ENCODE peak calls at places on chromosome 5, in eight cellular contexts. One of them, this sample, is unnamed.

GRCh38 chr5:66882592-66883227 is 286.5 kb downstream of the MAST4 start:
- DNase-seq in endothelial cell of umbilical vein: peak
- DNase-seq in GM12878: no peak
- DNase-seq in HepG2: no peak
- DNase-seq in K562: no peak
- DNase-seq in A549: peak
- DNase-seq in H1: no peak
- DNase-seq in HCT116: no peak
- DNase-seq in this sample: no peak

GRCh38 chr5:41871866-41872265 is 1.6 kb upstream of the OXCT1 start:
- DNase-seq in HepG2: no peak
- DNase-seq in GM12878: no peak
- DNase-seq in A549: no peak
- DNase-seq in H1: no peak
- DNase-seq in endothelial cell of umbilical vein: peak
- DNase-seq in K562: no peak
- DNase-seq in HCT116: no peak
- DNase-seq in this sample: no peak

GRCh38 chr5:127295454-127295853 is 4.9 kb downstream of the MEGF10 start:
- DNase-seq in HepG2: no peak
- DNase-seq in GM12878: no peak
- DNase-seq in K562: no peak
- DNase-seq in endothelial cell of umbilical vein: no peak
- DNase-seq in HCT116: no peak
- DNase-seq in H1: no peak
- DNase-seq in A549: no peak
- DNase-seq in this sample: no peak

GRCh38 chr5:39420482-39421145 is 4.2 kb downstream of the DAB2 start:
- DNase-seq in GM12878: no peak
- DNase-seq in A549: no peak
- DNase-seq in K562: no peak
- DNase-seq in HCT116: no peak
- DNase-seq in H1: no peak
- DNase-seq in HepG2: no peak
- DNase-seq in endothelial cell of umbilical vein: peak
- DNase-seq in this sample: no peak

GRCh38 chr5:125485003-125485641 is 738.7 kb upstream of the ZNF608 start:
- DNase-seq in HCT116: peak
- DNase-seq in HepG2: no peak
- DNase-seq in K562: no peak
- DNase-seq in A549: peak
- DNase-seq in H1: no peak
- DNase-seq in GM12878: no peak
- DNase-seq in endothelial cell of umbilical vein: peak
- DNase-seq in this sample: peak

GRCh38 chr5:147098233-147098790 is 136.5 kb upstream of the STK32A start:
- DNase-seq in GM12878: no peak
- DNase-seq in H1: peak
- DNase-seq in K562: no peak
- DNase-seq in HepG2: peak
- DNase-seq in HCT116: peak
- DNase-seq in A549: peak
- DNase-seq in endothelial cell of umbilical vein: peak
- DNase-seq in this sample: peak

GRCh38 chr5:175711472-175712312 is 53.8 kb downstream of the HRH2 start:
- DNase-seq in A549: no peak
- DNase-seq in H1: no peak
- DNase-seq in GM12878: no peak
- DNase-seq in endothelial cell of umbilical vein: no peak
- DNase-seq in K562: no peak
- DNase-seq in HCT116: no peak
- DNase-seq in HepG2: no peak
- DNase-seq in this sample: no peak

GRCh38 chr5:28896949-28897348 is 1858.6 kb upstream of the CDH9 start:
- DNase-seq in K562: no peak
- DNase-seq in endothelial cell of umbilical vein: no peak
- DNase-seq in HepG2: peak
- DNase-seq in A549: peak
- DNase-seq in GM12878: no peak
- DNase-seq in H1: no peak
- DNase-seq in HCT116: no peak
- DNase-seq in this sample: no peak

GRCh38 chr5:114449836-114450515 is 88.1 kb downstream of the KCNN2 start:
- DNase-seq in GM12878: peak
- DNase-seq in endothelial cell of umbilical vein: peak
- DNase-seq in H1: peak
- DNase-seq in HCT116: peak
- DNase-seq in K562: peak
- DNase-seq in A549: peak
- DNase-seq in HepG2: peak
- DNase-seq in this sample: peak

GRCh38 chr5:36944607-36945225 is 68.1 kb downstream of the NIPBL start:
- DNase-seq in H1: no peak
- DNase-seq in HCT116: peak
- DNase-seq in K562: peak
- DNase-seq in A549: no peak
- DNase-seq in endothelial cell of umbilical vein: peak
- DNase-seq in HepG2: peak
- DNase-seq in GM12878: no peak
- DNase-seq in this sample: peak

GRCh38 chr5:137360607-137361006 is 138.5 kb downstream of the SPOCK1 start:
- DNase-seq in A549: no peak
- DNase-seq in HCT116: no peak
- DNase-seq in HepG2: no peak
- DNase-seq in GM12878: no peak
- DNase-seq in endothelial cell of umbilical vein: peak
- DNase-seq in H1: no peak
- DNase-seq in K562: no peak
- DNase-seq in this sample: no peak

GRCh38 chr5:115424030-115424429 is 120.5 kb downstream of the FEM1C start:
- DNase-seq in endothelial cell of umbilical vein: no peak
- DNase-seq in HCT116: no peak
- DNase-seq in GM12878: no peak
- DNase-seq in A549: no peak
- DNase-seq in K562: no peak
- DNase-seq in HepG2: no peak
- DNase-seq in H1: no peak
- DNase-seq in this sample: no peak

GRCh38 chr5:172603425-172603824 is 37.6 kb upstream of the NEURL1B start:
- DNase-seq in HepG2: no peak
- DNase-seq in H1: no peak
- DNase-seq in HCT116: no peak
- DNase-seq in endothelial cell of umbilical vein: no peak
- DNase-seq in K562: no peak
- DNase-seq in A549: no peak
- DNase-seq in GM12878: no peak
- DNase-seq in this sample: no peak

GRCh38 chr5:177472460-177473441 is 683 bp downstream of the DBN1 start:
- DNase-seq in HepG2: peak
- DNase-seq in endothelial cell of umbilical vein: peak
- DNase-seq in HCT116: no peak
- DNase-seq in A549: no peak
- DNase-seq in GM12878: no peak
- DNase-seq in K562: peak
- DNase-seq in H1: no peak
- DNase-seq in this sample: peak

GRCh38 chr5:177987326-177987725 is 8.7 kb downstream of the PROP1 start:
- DNase-seq in HepG2: no peak
- DNase-seq in K562: no peak
- DNase-seq in HCT116: no peak
- DNase-seq in GM12878: no peak
- DNase-seq in endothelial cell of umbilical vein: no peak
- DNase-seq in H1: no peak
- DNase-seq in A549: no peak
- DNase-seq in this sample: no peak

GRCh38 chr5:59040007-59040803 is 457.3 kb downstream of the RAB3C start:
- DNase-seq in A549: no peak
- DNase-seq in H1: no peak
- DNase-seq in endothelial cell of umbilical vein: peak
- DNase-seq in HCT116: no peak
- DNase-seq in HepG2: no peak
- DNase-seq in K562: no peak
- DNase-seq in GM12878: no peak
- DNase-seq in this sample: peak

GRCh38 chr5:109714592-109714991 is 24.9 kb downstream of the MAN2A1 start:
- DNase-seq in A549: no peak
- DNase-seq in HCT116: no peak
- DNase-seq in endothelial cell of umbilical vein: no peak
- DNase-seq in HepG2: no peak
- DNase-seq in K562: no peak
- DNase-seq in H1: no peak
- DNase-seq in GM12878: no peak
- DNase-seq in this sample: no peak

DNA sequence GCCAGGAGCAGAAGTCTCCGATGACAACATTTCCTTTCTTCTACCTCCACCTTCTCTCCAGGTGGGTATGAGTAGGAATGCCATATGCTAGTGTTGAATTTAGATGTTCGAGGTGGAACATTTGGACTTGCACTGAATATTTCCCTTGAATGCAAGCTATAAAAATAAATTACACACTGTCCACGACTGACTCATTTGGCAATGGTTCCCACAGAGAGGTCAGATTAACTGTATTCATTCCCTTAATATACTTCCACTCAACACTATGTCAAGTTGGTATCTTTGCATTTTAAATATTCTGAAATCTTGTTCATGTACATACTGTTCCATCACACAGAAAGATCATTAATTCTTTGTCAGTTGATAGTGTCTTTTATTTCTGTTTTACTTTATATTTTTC is 222.6 kb upstream of the PIK3R1 start:
- DNase-seq in HepG2: no peak
- DNase-seq in H1: no peak
- DNase-seq in endothelial cell of umbilical vein: peak
- DNase-seq in A549: no peak
- DNase-seq in GM12878: no peak
- DNase-seq in HCT116: no peak
- DNase-seq in K562: no peak
- DNase-seq in this sample: no peak
- TF ChIP-seq POLR2A in HepG2: no peak
- TF ChIP-seq POLR2A in H1: no peak
- TF ChIP-seq POLR2A in endothelial cell of umbilical vein: no peak
- TF ChIP-seq POLR2A in A549: no peak
- TF ChIP-seq POLR2A in GM12878: no peak
- TF ChIP-seq POLR2A in HCT116: no peak
- TF ChIP-seq POLR2A in K562: no peak
- TF ChIP-seq POLR2A in this sample: no peak

DNA sequence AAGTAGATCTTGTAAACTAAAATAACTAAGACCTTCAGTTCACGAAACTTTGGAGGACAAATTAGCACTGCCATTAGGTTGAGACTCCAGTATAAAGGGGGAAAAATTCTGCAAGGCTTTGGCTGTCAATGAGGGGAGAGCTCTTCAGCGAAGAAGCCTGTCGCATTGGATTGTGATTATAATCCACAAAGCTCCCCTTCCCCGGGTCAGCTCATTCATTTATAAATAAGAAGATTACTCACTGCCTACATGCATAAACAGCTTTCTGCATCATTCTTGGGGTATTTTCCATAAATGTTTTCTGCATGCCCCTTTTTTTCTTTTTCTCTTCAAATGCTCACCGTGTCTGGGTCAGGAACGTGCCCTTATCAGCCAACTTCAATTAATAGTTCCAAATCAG is 196.7 kb downstream of the EBF1 start:
- DNase-seq in A549: no peak
- DNase-seq in HepG2: no peak
- DNase-seq in HCT116: no peak
- DNase-seq in K562: no peak
- DNase-seq in endothelial cell of umbilical vein: no peak
- DNase-seq in GM12878: no peak
- DNase-seq in H1: no peak
- DNase-seq in this sample: no peak
- TF ChIP-seq MAX in A549: no peak
- TF ChIP-seq MAX in HepG2: no peak
- TF ChIP-seq MAX in HCT116: no peak
- TF ChIP-seq MAX in K562: no peak
- TF ChIP-seq MAX in endothelial cell of umbilical vein: no peak
- TF ChIP-seq MAX in GM12878: no peak
- TF ChIP-seq MAX in H1: no peak
- TF ChIP-seq MAX in this sample: no peak

DNA sequence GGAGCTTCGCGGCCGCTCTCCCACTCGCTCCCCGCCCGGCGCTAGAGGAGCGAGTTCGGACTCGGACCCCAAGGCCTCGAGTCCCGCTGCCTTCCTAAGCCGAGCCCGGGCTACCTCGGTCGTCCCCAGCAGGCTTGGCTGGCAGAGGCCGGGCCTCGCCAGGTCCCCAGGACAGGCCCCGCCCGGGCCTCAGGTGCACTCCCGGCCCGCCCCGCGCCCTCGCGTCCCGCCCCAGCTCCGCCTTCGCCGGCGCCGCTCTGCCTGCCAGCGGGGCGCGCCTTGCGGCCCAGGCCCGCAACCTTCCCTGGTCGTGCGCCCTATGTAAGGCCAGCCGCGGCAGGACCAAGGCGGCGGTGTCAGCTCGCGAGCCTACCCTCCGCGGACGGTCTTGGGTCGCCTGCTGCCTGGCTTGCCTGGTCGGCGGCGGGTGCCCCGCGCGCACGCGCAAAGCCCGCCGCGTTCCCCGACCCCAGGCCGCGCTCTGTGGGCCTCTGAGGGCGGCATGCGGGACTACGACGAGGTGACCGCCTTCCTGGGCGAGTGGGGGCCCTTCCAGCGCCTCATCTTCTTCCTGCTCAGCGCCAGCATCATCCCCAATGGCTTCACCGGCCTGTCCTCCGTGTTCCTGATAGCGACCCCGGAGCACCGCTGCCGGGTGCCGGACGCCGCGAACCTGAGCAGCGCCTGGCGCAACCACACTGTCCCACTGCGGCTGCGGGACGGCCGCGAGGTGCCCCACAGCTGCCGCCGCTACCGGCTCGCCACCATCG is at the start of gene SLC22A5:
- DNase-seq in GM12878: no peak
- DNase-seq in A549: peak
- DNase-seq in endothelial cell of umbilical vein: peak
- DNase-seq in H1: peak
- DNase-seq in K562: peak
- DNase-seq in HCT116: peak
- DNase-seq in HepG2: peak
- DNase-seq in this sample: peak
- TF ChIP-seq POLR2A in GM12878: peak
- TF ChIP-seq POLR2A in A549: peak
- TF ChIP-seq POLR2A in endothelial cell of umbilical vein: peak
- TF ChIP-seq POLR2A in H1: no peak
- TF ChIP-seq POLR2A in K562: peak
- TF ChIP-seq POLR2A in HCT116: peak
- TF ChIP-seq POLR2A in HepG2: peak
- TF ChIP-seq POLR2A in this sample: peak

DNA sequence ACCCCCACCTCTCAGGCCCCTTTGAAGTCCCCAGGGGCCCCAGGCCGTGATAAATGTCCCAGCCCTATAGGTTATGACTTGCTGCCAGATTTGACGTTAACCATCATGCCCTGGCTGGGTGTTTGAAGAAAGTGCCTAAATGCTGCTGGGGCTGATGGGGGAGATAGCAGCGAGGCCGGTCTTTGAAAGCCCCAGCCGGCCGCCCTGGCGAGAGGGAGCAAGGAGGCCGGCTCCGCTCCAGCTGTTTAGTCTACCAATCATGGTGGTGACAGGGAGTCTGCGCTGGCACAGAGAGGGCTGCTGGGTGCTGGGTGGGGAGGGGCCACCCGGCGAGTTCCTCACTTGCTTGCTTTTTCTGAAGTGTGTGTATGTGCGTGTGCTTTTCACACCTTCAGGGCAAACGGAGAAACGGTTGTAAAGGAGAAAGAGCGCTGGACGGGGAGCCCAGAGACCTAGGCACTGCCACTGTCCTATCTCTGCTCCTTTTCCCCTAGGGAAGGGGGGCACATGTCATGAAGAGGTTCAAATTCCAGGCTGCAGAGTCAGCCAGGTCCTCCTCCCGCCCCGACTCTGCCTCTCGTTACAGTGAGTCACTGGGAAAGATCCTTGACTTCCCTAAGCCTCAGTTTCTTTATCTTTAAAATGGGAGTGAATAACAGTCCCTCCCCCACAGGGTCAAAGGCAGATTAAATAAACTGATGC is 126.1 kb upstream of the HAND1 start:
- DNase-seq in HepG2: no peak
- DNase-seq in A549: no peak
- DNase-seq in K562: no peak
- DNase-seq in H1: peak
- DNase-seq in endothelial cell of umbilical vein: no peak
- DNase-seq in HCT116: no peak
- DNase-seq in GM12878: no peak
- DNase-seq in this sample: no peak
- TF ChIP-seq MAX in HepG2: no peak
- TF ChIP-seq MAX in A549: no peak
- TF ChIP-seq MAX in K562: no peak
- TF ChIP-seq MAX in H1: no peak
- TF ChIP-seq MAX in endothelial cell of umbilical vein: no peak
- TF ChIP-seq MAX in HCT116: no peak
- TF ChIP-seq MAX in GM12878: no peak
- TF ChIP-seq MAX in this sample: no peak